ENCODE peak calls at places on chromosomes 7 and 10, in six cellular contexts. One of them, this sample, is unnamed.

GRCh38 chr7:113986216-113986615 is 67.4 kb upstream of the PPP1R3A start:
- DNase-seq in pancreas: no peak
- DNase-seq in cardiac muscle cell: no peak
- DNase-seq in head of caudate nucleus: no peak
- DNase-seq in activated CD8-positive, alpha-beta memory T cell treated with anti-CD3 and anti-CD28 coated beads for 24 hours: no peak
- DNase-seq in effector memory CD8-positive, alpha-beta T cell: no peak
- DNase-seq in this sample: no peak

GRCh38 chr7:130896898-130897514 is 163.0 kb upstream of the KLF14 start:
- DNase-seq in head of caudate nucleus: peak
- DNase-seq in activated CD8-positive, alpha-beta memory T cell treated with anti-CD3 and anti-CD28 coated beads for 24 hours: peak
- DNase-seq in cardiac muscle cell: peak
- DNase-seq in pancreas: peak
- DNase-seq in effector memory CD8-positive, alpha-beta T cell: peak
- DNase-seq in this sample: peak

GRCh38 chr7:101162551-101163280 is 2.7 kb downstream of the VGF start:
- DNase-seq in cardiac muscle cell: peak
- DNase-seq in head of caudate nucleus: no peak
- DNase-seq in pancreas: no peak
- DNase-seq in activated CD8-positive, alpha-beta memory T cell treated with anti-CD3 and anti-CD28 coated beads for 24 hours: no peak
- DNase-seq in effector memory CD8-positive, alpha-beta T cell: no peak
- DNase-seq in this sample: peak

GRCh38 chr10:102150970-102151773 is 1.0 kb upstream of the NOLC1 start:
- DNase-seq in activated CD8-positive, alpha-beta memory T cell treated with anti-CD3 and anti-CD28 coated beads for 24 hours: no peak
- DNase-seq in head of caudate nucleus: no peak
- DNase-seq in cardiac muscle cell: no peak
- DNase-seq in pancreas: no peak
- DNase-seq in effector memory CD8-positive, alpha-beta T cell: no peak
- DNase-seq in this sample: peak

GRCh38 chr7:8190121-8190895 is 71.7 kb downstream of the ICA1 start:
- DNase-seq in activated CD8-positive, alpha-beta memory T cell treated with anti-CD3 and anti-CD28 coated beads for 24 hours: peak
- DNase-seq in pancreas: no peak
- DNase-seq in head of caudate nucleus: peak
- DNase-seq in effector memory CD8-positive, alpha-beta T cell: peak
- DNase-seq in cardiac muscle cell: peak
- DNase-seq in this sample: peak

GRCh38 chr10:97338041-97338440 is 3.5 kb upstream of the FRAT2 start:
- DNase-seq in cardiac muscle cell: no peak
- DNase-seq in head of caudate nucleus: no peak
- DNase-seq in pancreas: no peak
- DNase-seq in effector memory CD8-positive, alpha-beta T cell: no peak
- DNase-seq in activated CD8-positive, alpha-beta memory T cell treated with anti-CD3 and anti-CD28 coated beads for 24 hours: no peak
- DNase-seq in this sample: no peak

GRCh38 chr7:73451780-73452398 is 18.3 kb downstream of the FZD9 start:
- DNase-seq in activated CD8-positive, alpha-beta memory T cell treated with anti-CD3 and anti-CD28 coated beads for 24 hours: no peak
- DNase-seq in effector memory CD8-positive, alpha-beta T cell: peak
- DNase-seq in cardiac muscle cell: peak
- DNase-seq in head of caudate nucleus: no peak
- DNase-seq in pancreas: no peak
- DNase-seq in this sample: peak

GRCh38 chr10:19788075-19788686 is 28.1 kb upstream of the PLXDC2 start:
- DNase-seq in pancreas: no peak
- DNase-seq in head of caudate nucleus: no peak
- DNase-seq in cardiac muscle cell: peak
- DNase-seq in activated CD8-positive, alpha-beta memory T cell treated with anti-CD3 and anti-CD28 coated beads for 24 hours: no peak
- DNase-seq in effector memory CD8-positive, alpha-beta T cell: no peak
- DNase-seq in this sample: peak

GRCh38 chr7:23055582-23056178 is 41.8 kb upstream of the HYCC1 start:
- DNase-seq in head of caudate nucleus: no peak
- DNase-seq in effector memory CD8-positive, alpha-beta T cell: peak
- DNase-seq in activated CD8-positive, alpha-beta memory T cell treated with anti-CD3 and anti-CD28 coated beads for 24 hours: peak
- DNase-seq in pancreas: peak
- DNase-seq in cardiac muscle cell: peak
- DNase-seq in this sample: peak

GRCh38 chr10:7401782-7402181 is 9.1 kb downstream of the SFMBT2 start:
- DNase-seq in head of caudate nucleus: no peak
- DNase-seq in activated CD8-positive, alpha-beta memory T cell treated with anti-CD3 and anti-CD28 coated beads for 24 hours: no peak
- DNase-seq in pancreas: no peak
- DNase-seq in cardiac muscle cell: no peak
- DNase-seq in effector memory CD8-positive, alpha-beta T cell: no peak
- DNase-seq in this sample: no peak

GRCh38 chr7:31110331-31111108 is 58.4 kb downstream of the ADCYAP1R1 start:
- DNase-seq in pancreas: peak
- DNase-seq in activated CD8-positive, alpha-beta memory T cell treated with anti-CD3 and anti-CD28 coated beads for 24 hours: peak
- DNase-seq in cardiac muscle cell: no peak
- DNase-seq in effector memory CD8-positive, alpha-beta T cell: no peak
- DNase-seq in head of caudate nucleus: no peak
- DNase-seq in this sample: no peak

GRCh38 chr7:158685727-158686126 is 18.9 kb downstream of the NCAPG2 start:
- DNase-seq in pancreas: no peak
- DNase-seq in effector memory CD8-positive, alpha-beta T cell: no peak
- DNase-seq in head of caudate nucleus: no peak
- DNase-seq in activated CD8-positive, alpha-beta memory T cell treated with anti-CD3 and anti-CD28 coated beads for 24 hours: no peak
- DNase-seq in cardiac muscle cell: no peak
- DNase-seq in this sample: peak

GRCh38 chr7:5429857-5430611 is 6.4 kb upstream of the TNRC18 start:
- DNase-seq in head of caudate nucleus: peak
- DNase-seq in activated CD8-positive, alpha-beta memory T cell treated with anti-CD3 and anti-CD28 coated beads for 24 hours: no peak
- DNase-seq in effector memory CD8-positive, alpha-beta T cell: no peak
- DNase-seq in pancreas: no peak
- DNase-seq in cardiac muscle cell: peak
- DNase-seq in this sample: peak

GRCh38 chr7:47371733-47372368 is 210.1 kb downstream of the TNS3 start:
- DNase-seq in effector memory CD8-positive, alpha-beta T cell: no peak
- DNase-seq in activated CD8-positive, alpha-beta memory T cell treated with anti-CD3 and anti-CD28 coated beads for 24 hours: no peak
- DNase-seq in cardiac muscle cell: peak
- DNase-seq in head of caudate nucleus: no peak
- DNase-seq in pancreas: peak
- DNase-seq in this sample: peak

GRCh38 chr7:155457544-155458316 is at the start of gene EN2:
- DNase-seq in activated CD8-positive, alpha-beta memory T cell treated with anti-CD3 and anti-CD28 coated beads for 24 hours: peak
- DNase-seq in effector memory CD8-positive, alpha-beta T cell: no peak
- DNase-seq in pancreas: no peak
- DNase-seq in cardiac muscle cell: peak
- DNase-seq in head of caudate nucleus: no peak
- DNase-seq in this sample: no peak

GRCh38 chr10:94287331-94287730 is 75.4 kb downstream of the NOC3L start:
- DNase-seq in pancreas: no peak
- DNase-seq in head of caudate nucleus: no peak
- DNase-seq in activated CD8-positive, alpha-beta memory T cell treated with anti-CD3 and anti-CD28 coated beads for 24 hours: no peak
- DNase-seq in cardiac muscle cell: no peak
- DNase-seq in effector memory CD8-positive, alpha-beta T cell: no peak
- DNase-seq in this sample: no peak

GRCh38 chr10:127133672-127134500 is 62.5 kb downstream of the INSYN2A start:
- DNase-seq in pancreas: no peak
- DNase-seq in head of caudate nucleus: no peak
- DNase-seq in activated CD8-positive, alpha-beta memory T cell treated with anti-CD3 and anti-CD28 coated beads for 24 hours: no peak
- DNase-seq in effector memory CD8-positive, alpha-beta T cell: no peak
- DNase-seq in cardiac muscle cell: no peak
- DNase-seq in this sample: no peak

GRCh38 chr10:32983333-32983909 is 25.4 kb upstream of the ITGB1 start:
- DNase-seq in activated CD8-positive, alpha-beta memory T cell treated with anti-CD3 and anti-CD28 coated beads for 24 hours: no peak
- DNase-seq in effector memory CD8-positive, alpha-beta T cell: peak
- DNase-seq in head of caudate nucleus: no peak
- DNase-seq in pancreas: peak
- DNase-seq in cardiac muscle cell: no peak
- DNase-seq in this sample: peak

GRCh38 chr10:59805043-59805442 is 51.8 kb upstream of the MRLN start:
- DNase-seq in head of caudate nucleus: peak
- DNase-seq in effector memory CD8-positive, alpha-beta T cell: no peak
- DNase-seq in cardiac muscle cell: peak
- DNase-seq in activated CD8-positive, alpha-beta memory T cell treated with anti-CD3 and anti-CD28 coated beads for 24 hours: no peak
- DNase-seq in pancreas: no peak
- DNase-seq in this sample: no peak

GRCh38 chr10:72274213-72274729 is 547 bp downstream of the DDIT4 start:
- DNase-seq in pancreas: peak
- DNase-seq in head of caudate nucleus: no peak
- DNase-seq in effector memory CD8-positive, alpha-beta T cell: no peak
- DNase-seq in activated CD8-positive, alpha-beta memory T cell treated with anti-CD3 and anti-CD28 coated beads for 24 hours: no peak
- DNase-seq in cardiac muscle cell: peak
- DNase-seq in this sample: no peak

GRCh38 chr7:158424531-158424930 is 163.1 kb downstream of the PTPRN2 start:
- DNase-seq in activated CD8-positive, alpha-beta memory T cell treated with anti-CD3 and anti-CD28 coated beads for 24 hours: no peak
- DNase-seq in head of caudate nucleus: no peak
- DNase-seq in effector memory CD8-positive, alpha-beta T cell: no peak
- DNase-seq in pancreas: no peak
- DNase-seq in cardiac muscle cell: no peak
- DNase-seq in this sample: no peak

GRCh38 chr10:70561051-70561450 is 41.5 kb downstream of the PRF1 start:
- DNase-seq in effector memory CD8-positive, alpha-beta T cell: no peak
- DNase-seq in head of caudate nucleus: peak
- DNase-seq in activated CD8-positive, alpha-beta memory T cell treated with anti-CD3 and anti-CD28 coated beads for 24 hours: no peak
- DNase-seq in cardiac muscle cell: no peak
- DNase-seq in pancreas: no peak
- DNase-seq in this sample: peak

GRCh38 chr7:107799645-107800264 is 3.3 kb downstream of the SLC26A3 start:
- DNase-seq in cardiac muscle cell: no peak
- DNase-seq in activated CD8-positive, alpha-beta memory T cell treated with anti-CD3 and anti-CD28 coated beads for 24 hours: no peak
- DNase-seq in pancreas: peak
- DNase-seq in effector memory CD8-positive, alpha-beta T cell: no peak
- DNase-seq in head of caudate nucleus: no peak
- DNase-seq in this sample: peak

GRCh38 chr7:155459133-155459866 is 1.4 kb downstream of the EN2 start:
- DNase-seq in pancreas: no peak
- DNase-seq in cardiac muscle cell: no peak
- DNase-seq in head of caudate nucleus: no peak
- DNase-seq in activated CD8-positive, alpha-beta memory T cell treated with anti-CD3 and anti-CD28 coated beads for 24 hours: no peak
- DNase-seq in effector memory CD8-positive, alpha-beta T cell: no peak
- DNase-seq in this sample: no peak

GRCh38 chr7:149209518-149210269 is 14.3 kb downstream of the ZNF282 start:
- DNase-seq in effector memory CD8-positive, alpha-beta T cell: peak
- DNase-seq in pancreas: no peak
- DNase-seq in head of caudate nucleus: peak
- DNase-seq in activated CD8-positive, alpha-beta memory T cell treated with anti-CD3 and anti-CD28 coated beads for 24 hours: peak
- DNase-seq in cardiac muscle cell: peak
- DNase-seq in this sample: peak

GRCh38 chr7:42831051-42831952 is 80.6 kb downstream of the C7orf25 start:
- DNase-seq in activated CD8-positive, alpha-beta memory T cell treated with anti-CD3 and anti-CD28 coated beads for 24 hours: no peak
- DNase-seq in pancreas: no peak
- DNase-seq in effector memory CD8-positive, alpha-beta T cell: no peak
- DNase-seq in head of caudate nucleus: peak
- DNase-seq in cardiac muscle cell: peak
- DNase-seq in this sample: peak

GRCh38 chr7:72069263-72069662 is 342.9 kb downstream of the CALN1 start:
- DNase-seq in activated CD8-positive, alpha-beta memory T cell treated with anti-CD3 and anti-CD28 coated beads for 24 hours: no peak
- DNase-seq in pancreas: no peak
- DNase-seq in effector memory CD8-positive, alpha-beta T cell: no peak
- DNase-seq in head of caudate nucleus: no peak
- DNase-seq in cardiac muscle cell: no peak
- DNase-seq in this sample: no peak

GRCh38 chr7:50832744-50833143 is 50.0 kb upstream of the GRB10 start:
- DNase-seq in head of caudate nucleus: no peak
- DNase-seq in activated CD8-positive, alpha-beta memory T cell treated with anti-CD3 and anti-CD28 coated beads for 24 hours: no peak
- DNase-seq in effector memory CD8-positive, alpha-beta T cell: no peak
- DNase-seq in cardiac muscle cell: no peak
- DNase-seq in pancreas: no peak
- DNase-seq in this sample: peak

GRCh38 chr7:949021-949934 is 5.2 kb downstream of the ADAP1 start:
- DNase-seq in activated CD8-positive, alpha-beta memory T cell treated with anti-CD3 and anti-CD28 coated beads for 24 hours: no peak
- DNase-seq in effector memory CD8-positive, alpha-beta T cell: no peak
- DNase-seq in pancreas: no peak
- DNase-seq in head of caudate nucleus: no peak
- DNase-seq in cardiac muscle cell: no peak
- DNase-seq in this sample: no peak

GRCh38 chr7:106165328-106165727 is 53.2 kb upstream of the SYPL1 start:
- DNase-seq in head of caudate nucleus: no peak
- DNase-seq in cardiac muscle cell: no peak
- DNase-seq in activated CD8-positive, alpha-beta memory T cell treated with anti-CD3 and anti-CD28 coated beads for 24 hours: no peak
- DNase-seq in pancreas: no peak
- DNase-seq in effector memory CD8-positive, alpha-beta T cell: no peak
- DNase-seq in this sample: peak

This sample was measured in fibroblast of villous mesenchyme.